ENCODE peak calls at places on chromosomes 12 and 14, in eight cellular contexts. C is psoas muscle; V is right lobe of liver; P is heart left ventricle; J is CD4-positive, alpha-beta memory T cell; R is OCI-LY7; G is naive thymus-derived CD4-positive, alpha-beta T cell; Y is cardiac muscle cell. F is an unnamed sample.

GRCh38 chr12:109464642-109465351 is 12.3 kb downstream of the KCTD10 start:
- DNase-seq in J (no peak), R (no peak), G (no peak), C (no peak), Y (peak; percentile 65), P (no peak), V (no peak), F (no peak)

GRCh38 chr14:91143862-91144261 is 30.0 kb downstream of the DGLUCY start:
- DNase-seq in C (no peak), P (peak; percentile 41), J (no peak), G (no peak), R (no peak), V (peak; percentile 89), Y (no peak), F (peak; percentile 60)

GRCh38 chr12:62210422-62210821 is 49.8 kb upstream of the USP15 start:
- DNase-seq in C (peak; percentile 18), G (no peak), P (no peak), R (peak; percentile 43), J (peak; percentile 32), Y (peak; percentile 76), V (peak; percentile 49), F (peak; percentile 59)

GRCh38 chr12:12201274-12201758 is 65.5 kb downstream of the LRP6 start:
- DNase-seq in C (no peak), P (peak; percentile 25), J (no peak), V (no peak), G (no peak), R (no peak), Y (peak; percentile 77), F (no peak)

GRCh38 chr12:39892146-39892545 is 213.7 kb downstream of the SLC2A13 start:
- DNase-seq in Y (no peak), P (no peak), C (no peak), R (no peak), J (no peak), V (peak; percentile 48), G (no peak), F (no peak)

GRCh38 chr12:67069451-67070306 is 199.5 kb upstream of the CAND1 start:
- DNase-seq in P (no peak), J (peak; percentile 43), C (peak; percentile 16), G (peak; percentile 28), V (no peak), Y (peak; percentile 8), R (peak; percentile 55), F (peak; percentile 62)

GRCh38 chr12:3630621-3631271 is 122.2 kb downstream of the CRACR2A start:
- DNase-seq in J (no peak), G (no peak), C (no peak), P (no peak), Y (no peak), V (no peak), R (peak; percentile 33), F (no peak)

GRCh38 chr12:65756956-65757511 is 67.2 kb upstream of the HMGA2 start:
- DNase-seq in V (no peak), R (no peak), J (no peak), C (no peak), Y (no peak), P (no peak), G (no peak), F (no peak)

GRCh38 chr14:22510527-22511110 is 78.4 kb downstream of the DAD1 start:
- DNase-seq in C (no peak), J (no peak), G (no peak), V (no peak), R (no peak), Y (peak; percentile 67), P (no peak), F (no peak)

GRCh38 chr12:4734625-4735196 is 14.5 kb downstream of the GALNT8 start:
- DNase-seq in J (no peak), V (peak; percentile 56), Y (no peak), C (no peak), P (no peak), R (no peak), G (no peak), F (no peak)

GRCh38 chr14:53180272-53181221 is 27.4 kb upstream of the DDHD1 start:
- DNase-seq in J (peak; percentile 33), R (peak; percentile 7), C (no peak), Y (peak; percentile 59), P (no peak), V (no peak), G (no peak), F (no peak)

GRCh38 chr12:64627781-64628180 is 17.5 kb downstream of the RASSF3 start:
- DNase-seq in Y (peak; percentile 79), G (no peak), V (no peak), P (no peak), C (no peak), J (no peak), R (no peak), F (no peak)

GRCh38 chr12:124500232-124501079 is 67.0 kb downstream of the NCOR2 start:
- DNase-seq in P (no peak), G (no peak), V (no peak), R (no peak), C (no peak), J (no peak), Y (peak; percentile 69), F (peak; percentile 65)

DNA sequence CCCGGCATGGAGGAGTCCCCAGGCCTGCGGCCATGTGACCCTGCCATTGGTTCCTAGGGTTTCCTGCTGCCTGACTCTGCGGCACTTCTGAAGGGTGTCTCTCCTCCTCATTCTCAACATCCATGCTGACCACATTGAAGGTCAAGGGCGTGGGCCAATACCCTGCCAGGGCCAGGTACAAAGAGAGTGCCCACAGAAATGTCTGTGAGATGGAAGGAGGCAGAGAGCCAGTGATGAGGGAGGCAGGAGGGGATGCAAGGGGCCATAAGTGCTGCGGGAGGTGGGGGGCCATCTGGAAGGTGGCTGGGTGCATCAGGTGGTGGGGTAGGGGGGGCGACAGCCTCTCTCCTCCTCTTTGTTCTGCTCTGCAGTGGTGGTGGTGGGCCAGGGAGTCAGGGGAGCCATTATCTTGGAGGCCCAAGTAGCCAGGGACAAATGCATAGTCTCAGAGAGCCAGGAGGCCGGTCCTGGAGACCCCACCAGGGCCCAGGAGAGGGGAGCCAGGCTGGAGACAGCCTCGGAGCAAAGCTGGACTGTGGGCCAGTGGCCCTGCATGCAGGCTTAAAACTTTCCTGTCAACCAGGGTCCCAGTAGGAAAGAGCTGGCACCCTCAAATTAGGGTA is 13.0 kb upstream of the CDC42BPB start:
- DNase-seq in P (no peak), Y (no peak), V (no peak), G (no peak), C (no peak), R (no peak), J (no peak), F (no peak)
- H3K4me1 ChIP-seq in P (peaks cover 3% of the 10 kb centered on the region), Y (no peaks in the 10 kb centered on the region), V (no peaks in the 10 kb centered on the region), G (peaks cover 4% of the 10 kb centered on the region), C (no peaks in the 10 kb centered on the region), R (peaks cover 4% of the 10 kb centered on the region), J (peaks cover 5% of the 10 kb centered on the region), F (peaks cover 58% of the 10 kb centered on the region)

GRCh38 chr12:627863-628805 is 35.1 kb downstream of the NINJ2 start:
- DNase-seq in G (no peak), J (no peak), R (no peak), P (no peak), Y (no peak), C (peak; percentile 59), V (peak; percentile 81), F (no peak)

GRCh38 chr12:632102-632696 is 31.0 kb downstream of the NINJ2 start:
- DNase-seq in G (no peak), J (no peak), P (no peak), C (peak; percentile 35), Y (peak; percentile 80), R (no peak), V (peak; percentile 70), F (no peak)

GRCh38 chr12:633731-634130 is 29.5 kb downstream of the NINJ2 start:
- DNase-seq in G (no peak), C (no peak), R (no peak), Y (no peak), V (no peak), J (no peak), P (no peak), F (no peak)

GRCh38 chr12:627285-627684 is 36.0 kb downstream of the NINJ2 start:
- DNase-seq in V (no peak), C (no peak), P (no peak), Y (no peak), R (no peak), J (no peak), G (no peak), F (no peak)

DNA sequence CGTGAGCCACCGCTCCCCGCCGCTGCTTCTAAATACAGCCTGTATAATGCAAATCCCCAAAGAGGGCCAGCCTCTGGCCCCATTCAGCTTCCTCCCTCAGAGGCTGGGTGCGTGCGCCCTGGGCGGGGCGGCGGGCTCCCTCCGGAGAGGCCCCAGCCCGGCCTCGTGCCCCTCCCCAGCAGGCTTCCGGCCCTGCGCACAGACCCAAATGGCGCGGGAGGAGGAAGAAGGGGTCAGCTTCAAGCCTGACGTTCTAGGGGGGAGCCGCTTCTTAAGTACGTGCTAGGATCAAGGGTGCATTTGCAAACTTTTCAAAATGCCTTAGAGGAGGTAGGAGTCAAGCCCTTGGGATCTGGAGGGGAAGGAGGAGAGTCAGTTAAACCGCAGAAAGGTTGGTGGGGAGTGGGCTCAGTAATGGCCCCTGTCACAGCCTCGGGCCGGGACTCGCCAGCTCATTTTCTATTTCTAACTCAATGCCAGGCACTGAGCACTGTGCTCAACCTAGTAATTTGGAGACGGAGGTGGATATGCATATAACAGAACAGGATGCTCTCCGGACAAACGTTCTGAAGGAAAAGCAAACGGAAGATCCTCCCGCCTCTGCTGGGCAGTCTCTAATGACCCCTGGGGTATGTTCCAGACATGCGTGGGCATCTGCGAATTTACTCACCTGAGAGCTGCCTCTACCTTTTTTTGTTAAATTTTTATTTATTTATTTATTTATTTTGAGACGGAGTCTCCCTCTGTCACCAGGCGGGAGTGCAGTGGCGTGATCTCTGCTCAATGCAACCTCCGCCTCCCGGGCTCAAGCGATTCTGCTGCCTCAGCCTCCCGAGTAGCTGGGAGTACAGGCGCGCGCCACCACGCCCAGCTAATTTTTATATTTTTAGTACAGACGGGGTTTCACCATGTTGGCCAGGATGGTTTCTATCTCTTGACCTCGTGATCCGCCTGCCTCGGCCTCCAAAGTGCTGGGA is 32.3 kb downstream of the NINJ2 start:
- DNase-seq in P (peak; percentile 86), V (no peak), Y (no peak), J (peak; percentile 66), G (no peak), C (peak; percentile 61), R (no peak), F (peak; percentile 86)
- H3K4me3 ChIP-seq in P (peak overlapping the region; percentile 48), V (no peak overlapping the region), Y (no peak overlapping the region), J (no peak overlapping the region), G (peak overlapping the region; percentile 53), C (no peak overlapping the region), R (no peak overlapping the region), F (peak overlapping the region; percentile 47)

GRCh38 chr12:43648636-43649035 is 96.6 kb upstream of the ADAMTS20 start:
- DNase-seq in R (no peak), Y (no peak), V (no peak), G (no peak), C (no peak), J (no peak), P (no peak), F (no peak)
- H3K4me1 ChIP-seq in R (no peaks in the 10 kb centered on the region), Y (no peaks in the 10 kb centered on the region), V (no peaks in the 10 kb centered on the region), G (no peaks in the 10 kb centered on the region), C (no peaks in the 10 kb centered on the region), J (no peaks in the 10 kb centered on the region), P (no peaks in the 10 kb centered on the region), F (no peaks in the 10 kb centered on the region)

DNA sequence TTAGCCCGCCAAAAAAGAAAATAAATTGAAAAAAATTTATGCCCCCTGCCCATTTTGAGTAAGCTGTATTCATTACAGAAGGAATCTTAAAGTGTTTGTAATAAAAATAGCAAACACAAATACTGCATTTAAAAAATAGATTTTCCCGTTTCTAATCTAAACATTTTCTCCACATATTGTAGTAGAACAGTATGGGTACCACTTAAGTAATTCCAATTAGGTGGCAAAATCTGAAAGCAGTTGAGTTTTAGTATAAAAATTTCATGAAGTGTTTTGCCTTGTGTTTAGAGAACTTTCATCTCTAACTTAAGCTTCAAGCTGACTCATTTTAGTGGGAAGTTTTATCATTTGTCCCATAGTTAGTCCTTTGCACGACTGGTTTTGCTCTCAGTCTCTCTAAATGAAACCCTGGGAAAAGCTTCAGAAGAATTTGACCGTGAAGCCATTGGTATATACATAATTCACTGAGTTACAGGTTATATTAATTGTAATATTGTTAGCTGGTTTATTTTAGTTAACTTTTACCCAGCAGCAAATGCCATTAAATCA is 214.6 kb downstream of the ERC1 start:
- DNase-seq in J (no peak), P (no peak), Y (no peak), V (no peak), C (no peak), R (peak; percentile 12), G (no peak), F (no peak)
- H3K4me3 ChIP-seq in J (no peak overlapping the region), P (peak overlapping the region; percentile 54), Y (no peak overlapping the region), V (no peak overlapping the region), C (no peak overlapping the region), R (peak overlapping the region; percentile 72), G (no peak overlapping the region), F (no peak overlapping the region)

F was measured in lower lobe of right lung.